ENCODE peak calls at places on chromosomes 1 and 21, in five cellular contexts. K, R, T, S and F are unnamed samples.

GRCh38 chr1:42963378-42964005 is 4.8 kb upstream of the SLC2A1 start:
- DNase-seq in K (no peak), R (no peak), T (no peak), S (no peak), F (no peak)

GRCh38 chr21:46509760-46510159 is 51.1 kb downstream of the DIP2A start:
- DNase-seq in K (no peak), R (no peak), T (peak), S (no peak), F (no peak)

GRCh38 chr1:237879195-237879594 is 11.5 kb downstream of the ZP4 start:
- DNase-seq in K (peak), R (no peak), T (no peak), S (no peak), F (no peak)

GRCh38 chr1:53291574-53291973 is 36.3 kb downstream of the LRP8 start:
- DNase-seq in K (no peak), R (no peak), T (no peak), S (no peak), F (no peak)

GRCh38 chr1:224333309-224333926 is 3.4 kb upstream of the NVL start:
- DNase-seq in K (peak), R (no peak), T (no peak), S (no peak), F (no peak)

GRCh38 chr1:32915766-32916455 is 14.7 kb upstream of the TMEM54 start:
- DNase-seq in K (no peak), R (no peak), T (no peak), S (no peak), F (no peak)

GRCh38 chr1:205668951-205669340 is 11.4 kb downstream of the SLC45A3 start:
- DNase-seq in K (no peak), R (no peak), T (no peak), S (no peak), F (peak)

GRCh38 chr1:3221112-3222041 is 152.4 kb downstream of the PRDM16 start:
- DNase-seq in K (no peak), R (no peak), T (no peak), S (no peak), F (no peak)

GRCh38 chr1:22935450-22935849 is 37.2 kb downstream of the LACTBL1 start:
- DNase-seq in K (no peak), R (no peak), T (no peak), S (no peak), F (no peak)

GRCh38 chr1:3222042-3222692 is 153.2 kb downstream of the PRDM16 start:
- DNase-seq in K (no peak), R (no peak), T (peak), S (no peak), F (no peak)

DNA sequence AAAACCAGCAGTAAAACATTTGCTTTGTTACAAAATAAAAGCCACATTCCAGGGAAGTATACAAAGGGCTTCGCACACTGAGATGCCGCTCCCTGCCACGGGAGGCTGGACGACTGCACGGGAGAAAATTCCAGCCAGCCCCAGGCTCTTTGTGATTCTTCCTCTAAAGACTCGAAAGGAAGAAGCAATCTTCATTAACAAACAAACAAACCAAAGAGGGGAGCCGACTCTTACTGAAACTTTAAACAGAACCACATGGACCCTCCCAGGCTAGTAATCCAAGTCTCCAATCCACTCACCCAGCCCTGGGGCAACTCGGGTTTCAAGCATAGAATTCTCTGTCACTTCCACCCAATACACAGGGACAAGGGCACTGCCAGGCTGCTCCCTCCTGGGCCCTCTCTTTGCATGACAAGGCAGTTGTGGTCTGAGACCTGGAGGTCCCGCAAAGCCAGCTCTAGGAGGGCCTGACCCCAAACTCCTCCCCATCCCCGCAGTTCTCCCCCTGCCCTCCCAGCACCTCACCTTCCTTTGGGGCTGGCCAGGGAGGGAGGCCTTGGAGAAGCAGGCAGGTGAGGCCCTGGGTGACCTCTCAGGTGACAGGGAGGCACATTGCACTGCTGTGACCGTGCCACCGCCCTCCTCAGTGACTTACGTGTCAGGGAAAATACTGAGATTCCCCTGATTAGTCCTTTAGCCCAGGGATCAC is 26.6 kb upstream of the COL18A1 start:
- DNase-seq in K (peak), R (peak), T (no peak), S (no peak), F (no peak)
- TF ChIP-seq CTCF in K (no peak), R (no peak), T (no peak), S (no peak), F (no peak)

GRCh38 chr1:6613361-6614018 is at the start of gene PHF13:
- DNase-seq in K (peak), R (peak), T (peak), S (peak), F (peak)

GRCh38 chr1:6614019-6614952 is 755 bp downstream of the PHF13 start:
- DNase-seq in K (no peak), R (peak), T (peak), S (peak), F (peak)

GRCh38 chr1:6614953-6615785 is 1.6 kb downstream of the PHF13 start:
- DNase-seq in K (no peak), R (peak), T (no peak), S (no peak), F (no peak)

GRCh38 chr1:6612641-6613360 is 730 bp upstream of the PHF13 start:
- DNase-seq in K (no peak), R (no peak), T (peak), S (peak), F (peak)
- TF ChIP-seq CTCF in K (no peak), R (no peak), T (no peak), S (no peak), F (no peak)

GRCh38 chr1:50368179-50369007 is 54.9 kb downstream of the DMRTA2 start:
- DNase-seq in K (peak), R (peak), T (peak), S (no peak), F (peak)

GRCh38 chr1:50369008-50369634 is 54.1 kb downstream of the DMRTA2 start:
- DNase-seq in K (no peak), R (no peak), T (no peak), S (no peak), F (no peak)

GRCh38 chr1:50371749-50372148 is 51.5 kb downstream of the DMRTA2 start:
- DNase-seq in K (no peak), R (no peak), T (no peak), S (no peak), F (no peak)

GRCh38 chr1:50373532-50373931 is 49.7 kb downstream of the DMRTA2 start:
- DNase-seq in K (no peak), R (no peak), T (no peak), S (no peak), F (no peak)

GRCh38 chr1:50369830-50370229 is 53.4 kb downstream of the DMRTA2 start:
- DNase-seq in K (no peak), R (no peak), T (no peak), S (no peak), F (no peak)
- TF ChIP-seq CTCF in K (no peak), R (no peak), T (no peak), S (no peak), F (no peak)

DNA sequence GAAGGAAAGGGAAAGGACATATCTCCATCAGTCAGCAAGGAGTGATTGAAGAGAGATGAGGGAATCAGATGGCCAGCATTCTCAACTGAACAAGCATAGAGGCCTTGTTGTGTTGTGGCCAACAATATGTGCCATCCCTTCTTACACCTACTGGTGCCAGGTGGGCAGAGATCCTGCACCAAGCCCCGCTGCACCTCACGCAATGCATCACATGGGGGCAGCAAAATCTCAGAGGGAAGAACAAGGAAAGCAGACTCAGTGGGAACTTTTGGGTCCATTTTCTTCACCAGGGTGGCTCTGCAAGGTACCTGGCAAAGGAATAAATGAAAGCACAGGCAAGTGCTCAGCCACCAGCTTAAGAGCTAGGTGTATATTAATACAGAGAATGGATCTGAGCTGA is 33.2 kb downstream of the HSD3B2 start:
- DNase-seq in K (no peak), R (no peak), T (no peak), S (no peak), F (no peak)
- TF ChIP-seq CTCF in K (peak), R (no peak), T (no peak), S (no peak), F (no peak)

GRCh38 chr21:33025106-33025470 is 647 bp upstream of the OLIG2 start:
- DNase-seq in K (no peak), R (peak), T (no peak), S (no peak), F (peak)
- TF ChIP-seq CTCF in K (no peak), R (peak), T (no peak), S (no peak), F (peak)

DNA sequence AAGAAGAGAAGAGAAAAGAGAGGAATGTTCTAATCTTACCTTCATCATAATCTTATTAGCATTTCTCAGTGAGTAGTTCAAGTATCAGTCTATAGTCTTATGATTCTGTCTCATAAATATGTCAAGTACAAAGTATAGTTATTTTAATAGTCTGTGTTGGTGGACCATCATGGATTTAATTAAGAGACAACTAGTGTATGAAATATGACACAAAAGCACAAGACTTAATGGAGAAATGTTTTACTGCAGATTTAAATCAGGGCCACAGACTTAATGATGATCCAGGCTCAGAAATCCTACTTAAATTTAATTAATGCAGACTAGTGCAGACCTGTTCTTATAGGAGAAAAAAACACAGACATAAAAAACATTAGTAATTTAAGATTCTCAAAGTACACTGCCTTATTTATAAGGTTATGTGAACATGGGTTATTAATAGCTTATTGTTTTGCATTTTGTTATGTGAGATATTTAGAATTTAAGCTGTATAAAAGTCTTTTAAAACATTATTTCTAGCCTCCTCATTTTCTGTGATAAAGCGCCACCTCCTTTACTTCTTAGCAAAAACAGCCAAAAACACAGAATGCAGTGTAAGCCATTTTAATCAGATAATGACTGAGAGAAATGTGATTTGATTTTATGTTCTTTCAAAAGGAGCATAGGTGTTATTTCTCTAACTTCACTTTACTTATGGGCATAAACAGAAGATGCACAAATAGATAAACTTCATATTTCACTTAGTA is 255.0 kb upstream of the SNX7 start:
- DNase-seq in K (no peak), R (no peak), T (no peak), S (no peak), F (no peak)
- TF ChIP-seq CTCF in K (no peak), R (no peak), T (no peak), S (no peak), F (no peak)

DNA sequence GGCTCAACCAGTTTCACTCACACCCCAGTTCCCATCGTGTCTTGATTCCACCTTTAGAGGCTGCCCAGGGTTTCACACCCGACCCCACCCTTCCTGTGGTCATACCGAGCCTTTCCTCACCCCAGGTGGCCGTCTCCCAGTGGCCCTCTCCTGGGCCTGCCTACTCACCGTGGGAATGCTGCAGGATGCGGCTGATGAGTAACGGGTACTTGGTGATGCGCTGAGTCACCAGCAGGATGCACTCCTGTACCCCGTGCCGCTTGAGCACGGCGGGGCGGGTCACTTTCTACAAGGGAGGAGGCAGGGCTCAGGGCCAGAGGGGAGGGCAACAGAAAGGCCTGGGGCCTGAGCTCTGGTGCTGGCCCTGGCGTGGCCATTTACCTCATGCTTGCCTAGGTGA is 16.4 kb downstream of the ARHGEF2 start:
- DNase-seq in K (peak), R (no peak), T (no peak), S (peak), F (no peak)
- TF ChIP-seq CTCF in K (peak), R (no peak), T (no peak), S (no peak), F (no peak)

GRCh38 chr1:201214461-201214860 is 23.8 kb downstream of the IGFN1 start:
- DNase-seq in K (no peak), R (no peak), T (no peak), S (no peak), F (no peak)
- TF ChIP-seq CTCF in K (no peak), R (no peak), T (no peak), S (no peak), F (no peak)

GRCh38 chr1:29802181-29803068 is 566.1 kb downstream of the PTPRU start:
- DNase-seq in K (no peak), R (no peak), T (no peak), S (no peak), F (no peak)
- TF ChIP-seq CTCF in K (no peak), R (no peak), T (no peak), S (no peak), F (no peak)